ENCODE peak calls at places on chromosomes 12 and 14, in four cellular contexts. F is neural progenitor cell; W is psoas muscle; A is CD4-positive, alpha-beta T cell. L is an unnamed sample.

GRCh38 chr14:71661441-71661840 is 270.8 kb upstream of the RGS6 start:
- DNase-seq in F (no peak), A (no peak), W (no peak), L (no peak)

GRCh38 chr12:28191690-28192089 is 1.4 kb downstream of the CCDC91 start:
- DNase-seq in W (no peak), A (no peak), F (no peak), L (no peak)

GRCh38 chr12:109714913-109715244 is 1.3 kb downstream of the FAM222A start:
- DNase-seq in F (no peak), A (no peak), W (no peak), L (no peak)

GRCh38 chr14:52790011-52790755 is 1.2 kb downstream of the GNPNAT1 start:
- DNase-seq in W (no peak), F (peak), A (no peak), L (no peak)

GRCh38 chr12:29762637-29763300 is 21.0 kb downstream of the TMTC1 start:
- DNase-seq in F (no peak), A (no peak), W (peak), L (no peak)

GRCh38 chr12:1488908-1489381 is 105.4 kb downstream of the FBXL14 start:
- DNase-seq in F (peak), A (no peak), W (no peak), L (no peak)

GRCh38 chr14:33343016-33343415 is 404.3 kb downstream of the NPAS3 start:
- DNase-seq in W (no peak), A (no peak), F (no peak), L (no peak)

GRCh38 chr12:27651201-27651600 is 45.0 kb upstream of the REP15 start:
- DNase-seq in F (no peak), A (no peak), W (no peak), L (no peak)

GRCh38 chr12:55666508-55666907 is 29.8 kb downstream of the OR10P1 start:
- DNase-seq in W (no peak), A (no peak), F (no peak), L (no peak)

GRCh38 chr12:2413999-2414792 is 361.4 kb downstream of the CACNA1C start:
- DNase-seq in A (no peak), W (no peak), F (no peak), L (peak)

GRCh38 chr14:42541535-42542001 is 934.9 kb downstream of the LRFN5 start:
- DNase-seq in A (no peak), W (no peak), F (no peak), L (no peak)

GRCh38 chr12:22617630-22618029 is 7.3 kb upstream of the ETNK1 start:
- DNase-seq in A (no peak), W (no peak), F (no peak), L (no peak)

GRCh38 chr12:27013606-27014084 is 539 bp downstream of the TM7SF3 start:
- DNase-seq in A (no peak), F (peak), W (no peak), L (peak)

GRCh38 chr14:85402546-85403162 is 127.3 kb upstream of the FLRT2 start:
- DNase-seq in F (no peak), A (no peak), W (no peak), L (no peak)

GRCh38 chr14:69303086-69303485 is 43.1 kb downstream of the GALNT16 start:
- DNase-seq in W (no peak), A (no peak), F (no peak), L (peak)

GRCh38 chr14:92601757-92602417 is 88.3 kb downstream of the RIN3 start:
- DNase-seq in A (no peak), W (no peak), F (no peak), L (no peak)

GRCh38 chr12:51590347-51591019 is 550 bp upstream of the SCN8A start:
- DNase-seq in W (peak), F (peak), A (peak), L (no peak)

GRCh38 chr12:29519585-29520182 is 22.2 kb upstream of the OVCH1 start:
- DNase-seq in W (no peak), A (no peak), F (peak), L (no peak)

GRCh38 chr14:90356925-90357324 is 25.2 kb upstream of the NRDE2 start:
- DNase-seq in W (no peak), A (no peak), F (no peak), L (no peak)

GRCh38 chr12:28443337-28443736 is 253.1 kb downstream of the CCDC91 start:
- DNase-seq in A (no peak), W (no peak), F (no peak), L (no peak)

GRCh38 chr12:49706351-49707126 is 666 bp downstream of the FMNL3 start:
- DNase-seq in W (peak), A (peak), F (peak), L (peak)

GRCh38 chr12:125738211-125738610 is 673.0 kb downstream of the AACS start:
- DNase-seq in A (no peak), W (no peak), F (no peak), L (no peak)

GRCh38 chr12:125734137-125734536 is 668.9 kb downstream of the AACS start:
- DNase-seq in A (no peak), F (no peak), W (no peak), L (no peak)
- TF ChIP-seq CTCF in A (no peak), F (peak), W (no peak), L (no peak)

DNA sequence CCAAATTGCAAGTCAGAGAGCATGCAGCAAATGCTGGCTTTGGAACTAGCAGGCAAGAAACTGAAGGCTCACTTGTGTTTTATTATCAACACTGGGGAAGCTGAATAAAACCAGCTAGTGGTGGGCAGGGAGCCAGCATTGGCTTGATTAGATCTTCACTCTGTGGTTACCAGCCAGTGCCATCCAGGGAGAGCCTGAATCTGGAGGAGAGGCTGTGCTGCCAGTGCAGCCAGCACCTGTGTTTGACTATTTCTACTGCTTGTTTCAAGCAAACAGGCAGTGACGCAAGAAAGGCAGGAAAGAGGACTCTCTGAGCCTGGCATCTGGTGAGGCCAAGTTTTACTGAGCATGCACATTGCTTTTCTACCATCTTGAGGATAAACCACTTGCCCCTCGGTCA is 247.0 kb downstream of the PHLDA1 start:
- DNase-seq in F (no peak), A (no peak), W (peak), L (no peak)
- H3K27ac ChIP-seq in F (no peak), A (no peak), W (no peak), L (no peak)

GRCh38 chr14:96861568-96862310 is 64.6 kb downstream of the VRK1 start:
- DNase-seq in A (no peak), F (peak), W (no peak), L (no peak)

GRCh38 chr14:96863986-96864330 is 66.8 kb downstream of the VRK1 start:
- DNase-seq in W (no peak), A (no peak), F (no peak), L (no peak)

GRCh38 chr14:96867634-96868033 is 70.5 kb downstream of the VRK1 start:
- DNase-seq in F (no peak), A (no peak), W (no peak), L (no peak)

GRCh38 chr14:96858643-96859042 is 61.5 kb downstream of the VRK1 start:
- DNase-seq in W (no peak), F (no peak), A (no peak), L (no peak)

DNA sequence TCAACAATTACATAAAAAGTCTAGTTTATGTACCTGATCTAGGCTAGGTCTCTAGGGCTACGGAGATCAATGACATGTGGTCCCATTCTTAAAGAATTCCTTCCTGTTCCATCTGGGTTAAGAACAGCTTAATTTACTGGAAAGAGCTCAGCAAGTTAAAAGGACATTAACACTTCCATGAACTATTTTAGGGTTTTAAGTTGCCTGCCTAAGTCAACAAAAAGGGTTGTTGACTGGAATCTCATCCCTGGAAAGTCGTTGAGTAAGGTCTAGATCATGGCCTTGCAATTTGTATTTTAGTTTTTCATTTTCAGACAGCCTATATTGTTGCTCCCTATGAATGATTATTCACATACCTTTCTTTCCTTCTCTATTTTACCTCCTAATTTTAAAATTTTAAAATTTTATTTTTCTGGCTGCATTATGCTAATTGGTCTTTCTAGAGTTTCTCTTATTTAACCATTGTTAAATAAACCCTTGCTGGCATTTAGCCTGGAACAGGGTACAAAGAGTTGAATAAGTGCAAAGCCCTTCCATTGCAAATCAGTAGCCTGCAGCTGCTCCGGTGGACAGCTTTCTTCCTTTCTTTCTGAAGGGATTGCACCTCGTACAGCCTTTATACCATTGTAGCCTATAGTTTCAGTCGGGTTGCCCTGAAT is 66.3 kb downstream of the VRK1 start:
- DNase-seq in W (no peak), A (no peak), F (peak), L (no peak)
- TF ChIP-seq CTCF in W (no peak), A (no peak), F (no peak), L (no peak)

GRCh38 chr12:96186902-96187301 is 7.3 kb upstream of the ELK3 start:
- DNase-seq in A (no peak), F (no peak), W (no peak), L (no peak)
- H3K27ac ChIP-seq in A (no peak), F (no peak), W (no peak), L (no peak)

GRCh38 chr12:112111931-112112330 is 3.3 kb upstream of the NAA25 start:
- DNase-seq in W (no peak), F (no peak), A (no peak), L (no peak)
- TF ChIP-seq CTCF in W (no peak), F (no peak), A (no peak), L (no peak)

GRCh38 chr14:54699087-54699530 is 132.2 kb downstream of the SAMD4A start:
- DNase-seq in W (peak), A (no peak), F (no peak), L (no peak)

GRCh38 chr14:54699735-54700134 is 132.8 kb downstream of the SAMD4A start:
- DNase-seq in W (no peak), A (no peak), F (no peak), L (no peak)

GRCh38 chr14:54698501-54698900 is 131.6 kb downstream of the SAMD4A start:
- DNase-seq in W (no peak), A (no peak), F (no peak), L (no peak)

GRCh38 chr14:54696998-54697397 is 130.1 kb downstream of the SAMD4A start:
- DNase-seq in W (no peak), F (no peak), A (no peak), L (no peak)

GRCh38 chr14:54697806-54698205 is 130.9 kb downstream of the SAMD4A start:
- DNase-seq in A (no peak), W (no peak), F (no peak), L (no peak)
- H3K27ac ChIP-seq in A (no peak), W (peak), F (no peak), L (peak)

DNA sequence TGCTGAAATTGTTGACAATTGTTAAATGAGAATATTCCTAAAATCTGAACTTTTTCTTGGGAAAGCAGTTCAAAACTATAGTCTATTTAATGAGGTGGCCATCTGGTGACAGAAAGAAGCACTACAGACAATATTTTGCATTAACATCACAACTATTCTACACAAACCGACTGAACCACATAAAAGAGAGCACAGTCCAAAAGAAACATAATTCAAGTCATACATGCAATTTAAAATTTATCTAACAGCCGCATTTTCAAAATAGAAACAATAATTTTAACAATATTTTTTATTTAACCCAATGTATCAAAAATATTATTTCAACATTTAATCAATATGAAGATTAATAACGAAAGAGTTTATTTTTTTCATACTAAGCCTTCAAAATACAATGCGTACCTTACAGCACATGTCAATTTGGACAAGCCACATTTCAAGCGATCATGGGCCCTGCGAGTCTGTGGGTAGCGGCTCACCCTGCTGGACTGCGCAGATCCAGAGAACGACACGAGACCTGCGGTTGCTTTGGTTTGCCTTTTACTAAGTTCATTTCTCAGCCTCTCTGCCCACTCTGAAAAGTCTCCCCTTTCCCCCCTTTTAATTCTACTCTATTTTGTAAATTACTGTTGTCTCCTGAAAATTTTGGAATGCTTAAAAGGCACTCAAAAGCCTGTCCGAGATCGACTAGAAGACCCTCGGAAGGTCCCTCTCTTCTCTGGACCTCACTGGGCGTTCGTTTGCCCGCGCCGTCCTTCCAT is 941 bp upstream of the LRRC9 start:
- DNase-seq in A (no peak), W (peak), F (peak), L (no peak)
- TF ChIP-seq CTCF in A (peak), W (peak), F (peak), L (no peak)

DNA sequence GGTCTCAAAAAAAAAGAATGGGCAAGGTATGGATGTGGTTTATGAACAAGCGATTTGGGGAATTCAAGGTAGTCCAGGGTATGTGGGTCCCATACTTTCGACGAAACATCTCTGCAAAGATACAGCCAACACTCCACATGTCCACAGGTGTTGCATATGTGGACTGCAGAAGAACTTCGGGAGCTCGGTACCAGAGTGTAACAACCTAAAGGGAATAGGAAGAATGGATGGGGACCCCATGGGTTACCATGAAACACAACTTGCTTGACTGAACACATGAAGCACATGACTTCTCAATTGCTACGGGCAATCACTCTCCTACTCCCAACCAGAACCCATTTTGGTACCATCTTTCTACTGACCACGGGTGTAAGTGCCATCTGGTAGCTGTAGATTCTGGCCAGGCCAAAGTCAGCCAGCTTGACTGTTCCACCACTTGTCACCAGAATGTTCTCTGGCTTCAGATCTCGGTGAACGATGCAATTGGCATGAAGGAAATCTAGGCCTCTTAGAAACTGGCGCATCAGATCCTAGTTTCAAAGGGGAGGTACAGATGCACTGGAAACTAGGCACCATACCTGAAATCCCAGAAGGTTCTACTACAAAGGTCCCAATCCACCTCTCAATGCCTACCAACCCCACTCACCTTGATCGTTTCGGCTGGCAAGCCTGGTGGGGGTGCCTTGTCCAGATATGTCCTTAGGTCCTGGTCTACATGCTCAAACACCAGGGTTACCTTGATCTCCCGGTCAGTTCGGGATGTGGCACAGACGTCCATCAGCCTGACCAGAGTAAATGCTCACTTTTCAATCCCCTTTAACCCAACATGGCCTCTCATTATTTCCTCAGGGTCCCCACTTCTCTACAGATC is 1.3 kb downstream of the CDK4 start:
- DNase-seq in W (no peak), F (no peak), A (no peak), L (no peak)
- H3K27ac ChIP-seq in W (peak), F (no peak), A (no peak), L (peak)

GRCh38 chr14:94307410-94307992 is 14.4 kb upstream of the SERPINA10 start:
- DNase-seq in A (no peak), W (no peak), F (peak), L (no peak)
- TF ChIP-seq CTCF in A (no peak), W (no peak), F (peak), L (no peak)